ENCODE peak calls at places on chromosomes 11 and 22, in four cellular contexts. One of them, this sample, is unnamed.

GRCh38 chr22:47294222-47294532 is 531.7 kb downstream of the TBC1D22A start:
- DNase-seq in endothelial cell of umbilical vein: no peak
- DNase-seq in dorsolateral prefrontal cortex: no peak
- DNase-seq in AG10803: peak; percentile 70
- DNase-seq in this sample: peak; percentile 89

GRCh38 chr11:2674681-2675131 is 25.1 kb downstream of the KCNQ1OT1 start:
- DNase-seq in endothelial cell of umbilical vein: no peak
- DNase-seq in dorsolateral prefrontal cortex: no peak
- DNase-seq in AG10803: no peak
- DNase-seq in this sample: no peak

GRCh38 chr11:115965754-115966504 is 461.7 kb upstream of the CADM1 start:
- DNase-seq in endothelial cell of umbilical vein: no peak
- DNase-seq in dorsolateral prefrontal cortex: no peak
- DNase-seq in AG10803: no peak
- DNase-seq in this sample: no peak

GRCh38 chr22:19523240-19524169 is 705 bp downstream of the CLDN5 start:
- DNase-seq in endothelial cell of umbilical vein: peak; percentile 60
- DNase-seq in dorsolateral prefrontal cortex: no peak
- DNase-seq in AG10803: peak; percentile 23
- DNase-seq in this sample: no peak

GRCh38 chr22:50683086-50683993 is 10.7 kb downstream of the SHANK3 start:
- DNase-seq in endothelial cell of umbilical vein: no peak
- DNase-seq in dorsolateral prefrontal cortex: no peak
- DNase-seq in AG10803: no peak
- DNase-seq in this sample: no peak

GRCh38 chr11:65502852-65503603 is 4.2 kb downstream of the MALAT1 start:
- DNase-seq in endothelial cell of umbilical vein: peak; percentile 36
- DNase-seq in dorsolateral prefrontal cortex: no peak
- DNase-seq in AG10803: peak; percentile 67
- DNase-seq in this sample: no peak

GRCh38 chr11:47992959-47993820 is 12.8 kb downstream of the PTPRJ start:
- DNase-seq in endothelial cell of umbilical vein: peak; percentile 22
- DNase-seq in dorsolateral prefrontal cortex: no peak
- DNase-seq in AG10803: peak; percentile 67
- DNase-seq in this sample: peak; percentile 93

GRCh38 chr11:116653206-116653605 is 119.6 kb downstream of the BUD13 start:
- DNase-seq in endothelial cell of umbilical vein: no peak
- DNase-seq in dorsolateral prefrontal cortex: no peak
- DNase-seq in AG10803: no peak
- DNase-seq in this sample: no peak

GRCh38 chr22:45600791-45601730 is 70.6 kb upstream of the ATXN10 start:
- DNase-seq in endothelial cell of umbilical vein: no peak
- DNase-seq in dorsolateral prefrontal cortex: no peak
- DNase-seq in AG10803: peak; percentile 59
- DNase-seq in this sample: no peak

GRCh38 chr11:62546937-62547625 is 475 bp upstream of the AHNAK start:
- DNase-seq in endothelial cell of umbilical vein: peak; percentile 56
- DNase-seq in dorsolateral prefrontal cortex: no peak
- DNase-seq in AG10803: no peak
- DNase-seq in this sample: peak; percentile 57

GRCh38 chr11:69646493-69647201 is 5.7 kb downstream of the CCND1 start:
- DNase-seq in endothelial cell of umbilical vein: no peak
- DNase-seq in dorsolateral prefrontal cortex: no peak
- DNase-seq in AG10803: no peak
- DNase-seq in this sample: no peak

GRCh38 chr11:69647349-69647748 is 6.4 kb downstream of the CCND1 start:
- DNase-seq in endothelial cell of umbilical vein: no peak
- DNase-seq in dorsolateral prefrontal cortex: no peak
- DNase-seq in AG10803: no peak
- DNase-seq in this sample: no peak

GRCh38 chr11:69644071-69644961 is 3.4 kb downstream of the CCND1 start:
- DNase-seq in endothelial cell of umbilical vein: peak; percentile 29
- DNase-seq in dorsolateral prefrontal cortex: no peak
- DNase-seq in AG10803: peak; percentile 89
- DNase-seq in this sample: peak; percentile 76

GRCh38 chr11:69644962-69645675 is 4.2 kb downstream of the CCND1 start:
- DNase-seq in endothelial cell of umbilical vein: no peak
- DNase-seq in dorsolateral prefrontal cortex: no peak
- DNase-seq in AG10803: no peak
- DNase-seq in this sample: no peak

GRCh38 chr11:69645801-69646492 is 5.0 kb downstream of the CCND1 start:
- DNase-seq in endothelial cell of umbilical vein: no peak
- DNase-seq in dorsolateral prefrontal cortex: no peak
- DNase-seq in AG10803: no peak
- DNase-seq in this sample: no peak
- H3K4me3 ChIP-seq in endothelial cell of umbilical vein: no peak overlapping the region
- H3K4me3 ChIP-seq in dorsolateral prefrontal cortex: no peak overlapping the region
- H3K4me3 ChIP-seq in AG10803: no peak overlapping the region
- H3K4me3 ChIP-seq in this sample: no peak overlapping the region

GRCh38 chr22:20531404-20532181 is 24.2 kb downstream of the MED15 start:
- DNase-seq in endothelial cell of umbilical vein: peak; percentile 64
- DNase-seq in dorsolateral prefrontal cortex: peak; percentile 57
- DNase-seq in AG10803: peak; percentile 93
- DNase-seq in this sample: peak; percentile 94
- H3K4me3 ChIP-seq in endothelial cell of umbilical vein: no peak overlapping the region
- H3K4me3 ChIP-seq in dorsolateral prefrontal cortex: no peak overlapping the region
- H3K4me3 ChIP-seq in AG10803: no peak overlapping the region
- H3K4me3 ChIP-seq in this sample: no peak overlapping the region

GRCh38 chr11:12806113-12806512 is 131.9 kb downstream of the TEAD1 start:
- DNase-seq in endothelial cell of umbilical vein: no peak
- DNase-seq in dorsolateral prefrontal cortex: no peak
- DNase-seq in AG10803: no peak
- DNase-seq in this sample: no peak
- H3K4me3 ChIP-seq in endothelial cell of umbilical vein: no peak overlapping the region
- H3K4me3 ChIP-seq in dorsolateral prefrontal cortex: no peak overlapping the region
- H3K4me3 ChIP-seq in AG10803: no peak overlapping the region
- H3K4me3 ChIP-seq in this sample: no peak overlapping the region

DNA sequence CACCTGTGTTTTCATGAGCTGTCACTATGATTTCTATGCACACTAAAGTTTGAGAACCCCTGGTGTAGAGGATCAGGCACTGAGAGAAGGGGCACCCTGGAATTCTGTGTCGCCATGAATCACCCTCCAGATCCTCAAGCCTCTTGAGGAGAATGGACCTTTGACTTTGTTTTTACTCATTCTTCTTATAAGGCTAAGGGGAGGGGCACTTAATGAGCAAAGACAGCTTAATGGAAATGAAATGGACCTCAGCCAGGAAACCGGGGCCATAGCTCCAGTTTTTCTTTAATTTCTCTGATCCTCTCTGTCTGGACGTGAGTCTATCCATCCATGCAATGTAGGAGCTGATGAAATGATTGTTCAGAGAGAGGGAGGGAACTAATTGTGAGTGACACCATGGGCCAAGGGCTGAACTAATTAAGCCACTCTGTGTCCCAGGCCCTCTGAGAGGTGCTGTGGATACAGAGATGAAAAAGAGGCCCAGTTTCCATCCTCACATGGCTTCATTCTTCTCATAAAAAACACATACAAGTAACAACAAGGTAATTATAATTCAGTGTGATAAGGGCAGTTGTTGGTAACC is 32.9 kb downstream of the OR2AT4 start:
- DNase-seq in endothelial cell of umbilical vein: no peak
- DNase-seq in dorsolateral prefrontal cortex: no peak
- DNase-seq in AG10803: no peak
- DNase-seq in this sample: no peak
- H3K4me3 ChIP-seq in endothelial cell of umbilical vein: no peak overlapping the region
- H3K4me3 ChIP-seq in dorsolateral prefrontal cortex: no peak overlapping the region
- H3K4me3 ChIP-seq in AG10803: no peak overlapping the region
- H3K4me3 ChIP-seq in this sample: no peak overlapping the region

This sample was measured in MG63.